ENCODE peak calls at places on chromosomes 1 and 21, in six cellular contexts. F, U, L, P, Q and Y are unnamed samples.

GRCh38 chr1:55378582-55378981 is 163.4 kb upstream of the USP24 start:
- DNase-seq in F (no peak), U (no peak), L (no peak), P (no peak), Q (peak; percentile 86), Y (peak; percentile 44)

GRCh38 chr1:15100369-15101111 is 53.0 kb upstream of the TMEM51 start:
- DNase-seq in F (peak; percentile 46), U (peak; percentile 38), L (no peak), P (no peak), Q (peak; percentile 87), Y (peak; percentile 8)

GRCh38 chr1:165397945-165398344 is 41.4 kb upstream of the LMX1A start:
- DNase-seq in F (no peak), U (no peak), L (peak; percentile 37), P (no peak), Q (peak; percentile 12), Y (no peak)

GRCh38 chr1:79777481-79778219 is 771.1 kb upstream of the ADGRL4 start:
- DNase-seq in F (peak; percentile 60), U (no peak), L (no peak), P (no peak), Q (peak; percentile 42), Y (no peak)

GRCh38 chr1:41789616-41790330 is 128.9 kb downstream of the HIVEP3 start:
- DNase-seq in F (no peak), U (no peak), L (no peak), P (no peak), Q (no peak), Y (no peak)

GRCh38 chr21:31873275-31873695 is 465 bp downstream of the HUNK start:
- DNase-seq in F (no peak), U (peak; percentile 8), L (no peak), P (no peak), Q (peak; percentile 63), Y (no peak)

GRCh38 chr21:29436143-29436542 is 137.4 kb downstream of the BACH1 start:
- DNase-seq in F (no peak), U (no peak), L (no peak), P (no peak), Q (peak; percentile 18), Y (no peak)

GRCh38 chr1:67372136-67372535 is 58.1 kb downstream of the SERBP1 start:
- DNase-seq in F (no peak), U (peak; percentile 7), L (no peak), P (no peak), Q (no peak), Y (no peak)

GRCh38 chr1:201696217-201696761 is 132.7 kb upstream of the IPO9 start:
- DNase-seq in F (no peak), U (no peak), L (peak; percentile 89), P (peak; percentile 89), Q (no peak), Y (peak; percentile 91)

GRCh38 chr1:53591924-53592323 is 132.7 kb downstream of the DMRTB1 start:
- DNase-seq in F (no peak), U (no peak), L (no peak), P (peak; percentile 22), Q (no peak), Y (no peak)

GRCh38 chr1:212949771-212950170 is 570 bp upstream of the VASH2 start:
- DNase-seq in F (no peak), U (no peak), L (no peak), P (no peak), Q (no peak), Y (no peak)

GRCh38 chr1:57295326-57295725 is 128.5 kb downstream of the DAB1 start:
- DNase-seq in F (no peak), U (no peak), L (no peak), P (no peak), Q (no peak), Y (no peak)

GRCh38 chr1:67853704-67854103 is 20.4 kb upstream of the GNG12 start:
- DNase-seq in F (no peak), U (peak; percentile 59), L (peak; percentile 57), P (peak; percentile 52), Q (peak; percentile 98), Y (peak; percentile 74)

GRCh38 chr1:28139033-28139712 is 37.3 kb downstream of the PTAFR start:
- DNase-seq in F (no peak), U (no peak), L (no peak), P (no peak), Q (no peak), Y (no peak)

GRCh38 chr1:181043025-181043880 is 9.5 kb downstream of the MR1 start:
- DNase-seq in F (no peak), U (no peak), L (no peak), P (no peak), Q (peak; percentile 32), Y (no peak)

GRCh38 chr1:6603424-6603850 is 768 bp upstream of the KLHL21 start:
- DNase-seq in F (peak; percentile 67), U (no peak), L (no peak), P (no peak), Q (peak; percentile 64), Y (peak; percentile 62)

GRCh38 chr1:50348449-50349241 is 74.6 kb downstream of the DMRTA2 start:
- DNase-seq in F (peak; percentile 25), U (peak; percentile 56), L (peak; percentile 24), P (no peak), Q (peak; percentile 93), Y (peak; percentile 58)

GRCh38 chr1:54125671-54126070 is 27.1 kb downstream of the CDCP2 start:
- DNase-seq in F (no peak), U (no peak), L (no peak), P (no peak), Q (no peak), Y (no peak)

GRCh38 chr1:26538480-26539412 is 9.2 kb downstream of the RPS6KA1 start:
- DNase-seq in F (no peak), U (peak; percentile 51), L (no peak), P (no peak), Q (peak; percentile 78), Y (no peak)

GRCh38 chr1:156499703-156500577 is 635 bp downstream of the MEF2D start:
- DNase-seq in F (peak; percentile 59), U (no peak), L (no peak), P (no peak), Q (peak; percentile 63), Y (no peak)

GRCh38 chr1:156500578-156500846 is at the start of gene MEF2D:
- DNase-seq in F (no peak), U (no peak), L (no peak), P (no peak), Q (no peak), Y (no peak)

GRCh38 chr1:156502396-156502748 is 1.8 kb upstream of the MEF2D start:
- DNase-seq in F (no peak), U (no peak), L (no peak), P (no peak), Q (no peak), Y (no peak)

GRCh38 chr1:156499194-156499702 is 1.3 kb downstream of the MEF2D start:
- DNase-seq in F (no peak), U (no peak), L (no peak), P (no peak), Q (peak; percentile 74), Y (no peak)

DNA sequence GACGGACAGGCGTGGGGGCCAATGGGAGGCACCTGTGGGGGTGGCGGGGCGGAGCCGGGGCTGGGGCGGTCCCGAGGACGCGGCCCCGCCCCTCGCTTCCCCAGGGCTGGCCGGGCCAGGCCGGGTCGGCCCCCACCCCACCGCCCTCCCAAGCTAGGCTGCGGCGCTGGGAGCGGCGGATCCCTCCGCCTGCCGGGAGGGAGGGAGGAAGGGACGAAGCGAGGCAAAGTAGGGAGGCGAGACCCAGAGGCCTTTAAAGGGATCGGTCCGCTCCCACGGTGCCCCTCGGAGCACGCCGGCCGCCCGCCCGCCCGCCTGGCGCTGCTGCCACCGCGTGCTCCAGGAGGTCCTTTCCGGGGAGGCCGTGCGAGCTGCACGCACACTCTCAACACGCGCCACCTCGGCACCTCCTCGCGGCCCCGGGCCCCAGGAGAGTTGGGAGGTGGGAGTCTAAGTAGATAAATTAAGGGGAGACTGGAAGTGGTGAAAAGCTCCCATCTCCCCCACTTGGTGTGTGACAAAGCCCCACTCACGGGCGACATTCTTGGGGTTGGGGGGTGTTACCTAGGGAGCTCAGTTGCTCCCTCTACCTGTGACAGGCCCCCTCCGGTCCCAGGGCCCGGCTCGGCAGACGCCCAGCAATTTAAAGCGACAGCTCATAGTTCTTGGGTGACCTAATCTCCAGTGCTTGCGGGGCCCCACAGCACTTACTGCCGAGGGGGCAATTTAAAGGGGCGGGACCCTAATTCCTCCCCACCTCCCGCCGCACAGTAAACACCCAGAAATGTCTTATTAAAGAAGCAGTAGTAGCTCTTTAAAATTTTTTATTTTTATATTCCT is 492 bp upstream of the MEF2D start:
- DNase-seq in F (peak; percentile 94), U (peak; percentile 91), L (peak; percentile 89), P (peak; percentile 93), Q (peak; percentile 95), Y (peak; percentile 89)
- TF ChIP-seq CTCF in F (peak; percentile 76), U (peak; percentile 55), L (peak; percentile 53), P (no peak), Q (peak; percentile 41), Y (peak; percentile 52)

DNA sequence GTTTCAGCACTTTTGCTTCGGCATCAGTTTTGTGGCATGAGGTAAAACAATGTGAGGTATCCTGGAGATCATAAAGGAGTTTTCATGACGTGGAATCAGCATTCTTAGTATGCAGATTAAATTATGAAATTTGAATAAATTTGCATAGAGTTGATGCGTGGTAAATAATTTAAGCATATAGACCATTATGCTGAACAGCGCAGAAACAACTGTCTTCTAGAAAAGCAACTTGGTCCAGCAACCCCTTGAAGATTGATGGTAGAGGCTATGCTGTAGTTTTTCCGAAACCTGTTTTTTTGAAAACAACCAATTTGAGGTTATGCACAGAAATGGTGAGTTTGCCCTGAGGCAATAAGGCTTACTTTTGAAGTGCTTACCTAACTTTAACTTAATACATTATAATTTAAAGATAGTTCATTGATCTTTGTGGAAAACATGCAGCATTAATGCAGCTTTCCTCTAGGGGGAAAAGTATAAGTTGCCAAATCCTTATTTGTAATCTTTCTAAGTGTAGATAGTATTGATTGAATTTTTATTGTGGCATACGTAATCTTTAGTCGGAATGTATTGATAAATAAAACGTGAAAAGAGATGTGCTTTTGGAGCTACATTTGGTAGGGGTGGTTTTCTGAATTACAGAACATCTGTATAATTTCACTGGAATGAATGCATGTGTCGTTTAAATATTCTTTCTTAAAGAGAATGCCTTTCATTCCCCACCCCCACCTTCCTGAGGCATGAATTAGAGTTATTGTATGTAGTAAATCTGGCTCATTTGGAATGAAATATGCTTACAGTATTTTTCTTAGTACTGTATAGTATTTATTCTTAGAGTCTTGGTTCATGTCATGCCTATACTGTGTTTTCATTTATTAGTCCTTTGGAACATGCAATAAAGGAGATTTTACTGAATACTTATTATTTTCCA is 3.8 kb downstream of the PRDM2 start:
- DNase-seq in F (no peak), U (no peak), L (no peak), P (no peak), Q (no peak), Y (no peak)
- H3K4me3 ChIP-seq in F (peak overlapping the region; percentile 45), U (no peak overlapping the region), L (no peak overlapping the region), P (no peak overlapping the region), Q (no peak overlapping the region), Y (no peak overlapping the region)

GRCh38 chr1:2801535-2802291 is at the start of gene TTC34:
- DNase-seq in F (no peak), U (peak; percentile 63), L (no peak), P (no peak), Q (peak; percentile 73), Y (no peak)
- TF ChIP-seq CTCF in F (peak; percentile 39), U (peak; percentile 28), L (no peak), P (no peak), Q (peak; percentile 57), Y (no peak)

DNA sequence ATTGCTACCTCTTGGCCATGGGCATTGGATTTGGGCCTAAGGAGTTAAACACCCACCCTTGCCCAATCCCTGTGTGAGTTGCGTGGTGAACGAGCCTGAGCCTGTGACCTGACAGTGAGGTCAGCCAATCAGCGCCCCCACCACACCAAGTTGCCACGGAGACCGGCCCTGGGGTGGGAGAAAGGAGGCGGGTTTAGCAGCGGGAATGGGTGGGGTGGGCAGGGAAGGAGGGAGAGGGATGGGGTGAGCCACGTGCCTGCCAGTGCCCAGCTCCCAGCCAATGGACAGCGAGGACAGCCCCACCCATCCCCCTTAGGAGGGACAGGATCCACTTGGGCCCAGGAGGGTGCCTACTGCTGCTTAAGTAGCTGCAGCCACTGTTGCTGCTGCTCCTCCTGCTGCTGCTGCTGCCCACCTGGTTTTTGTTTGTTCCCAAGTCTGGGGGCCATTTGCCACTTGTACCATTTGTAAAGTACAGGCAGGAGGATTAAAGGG is 9.5 kb downstream of the ZBTB7B start:
- DNase-seq in F (no peak), U (no peak), L (no peak), P (peak; percentile 75), Q (peak; percentile 91), Y (no peak)
- H3K4me3 ChIP-seq in F (no peak overlapping the region), U (no peak overlapping the region), L (no peak overlapping the region), P (peak overlapping the region; percentile 63), Q (peak overlapping the region; percentile 38), Y (no peak overlapping the region)